ENCODE peak calls at places on chromosomes 13 and 19, in eight cellular contexts. One of them, this sample, is unnamed.

GRCh38 chr13:64277097-64277496 is 2861.4 kb upstream of the PCDH20 start:
- DNase-seq in left ventricle myocardium inferior: no peak
- DNase-seq in IMR-90: no peak
- DNase-seq in lower lobe of right lung: no peak
- DNase-seq in fibroblast of villous mesenchyme: no peak
- DNase-seq in lower leg skin: no peak
- DNase-seq in esophagus muscularis mucosa: no peak
- DNase-seq in mammary epithelial cell: no peak
- DNase-seq in this sample: no peak

GRCh38 chr19:8571006-8571411 is 6.2 kb downstream of the MYO1F start:
- DNase-seq in left ventricle myocardium inferior: peak; percentile 27
- DNase-seq in IMR-90: peak; percentile 68
- DNase-seq in lower lobe of right lung: peak; percentile 71
- DNase-seq in fibroblast of villous mesenchyme: peak; percentile 52
- DNase-seq in lower leg skin: no peak
- DNase-seq in esophagus muscularis mucosa: no peak
- DNase-seq in mammary epithelial cell: no peak
- DNase-seq in this sample: no peak

GRCh38 chr13:98201178-98201577 is 24.1 kb upstream of the RNF113B start:
- DNase-seq in left ventricle myocardium inferior: no peak
- DNase-seq in IMR-90: no peak
- DNase-seq in lower lobe of right lung: no peak
- DNase-seq in fibroblast of villous mesenchyme: no peak
- DNase-seq in lower leg skin: no peak
- DNase-seq in esophagus muscularis mucosa: no peak
- DNase-seq in mammary epithelial cell: no peak
- DNase-seq in this sample: no peak

GRCh38 chr13:52652980-52653303 is 306 bp downstream of the SUGT1 start:
- DNase-seq in left ventricle myocardium inferior: no peak
- DNase-seq in IMR-90: no peak
- DNase-seq in lower lobe of right lung: no peak
- DNase-seq in fibroblast of villous mesenchyme: no peak
- DNase-seq in lower leg skin: no peak
- DNase-seq in esophagus muscularis mucosa: no peak
- DNase-seq in mammary epithelial cell: no peak
- DNase-seq in this sample: no peak

GRCh38 chr13:110063490-110063889 is 243.5 kb downstream of the COL4A1 start:
- DNase-seq in left ventricle myocardium inferior: no peak
- DNase-seq in IMR-90: no peak
- DNase-seq in lower lobe of right lung: no peak
- DNase-seq in fibroblast of villous mesenchyme: peak; percentile 70
- DNase-seq in lower leg skin: no peak
- DNase-seq in esophagus muscularis mucosa: no peak
- DNase-seq in mammary epithelial cell: no peak
- DNase-seq in this sample: no peak

GRCh38 chr13:94712812-94713555 is 639 bp upstream of the SOX21 start:
- DNase-seq in left ventricle myocardium inferior: no peak
- DNase-seq in IMR-90: peak; percentile 46
- DNase-seq in lower lobe of right lung: no peak
- DNase-seq in fibroblast of villous mesenchyme: peak; percentile 75
- DNase-seq in lower leg skin: no peak
- DNase-seq in esophagus muscularis mucosa: peak; percentile 83
- DNase-seq in mammary epithelial cell: peak; percentile 39
- DNase-seq in this sample: peak; percentile 13

GRCh38 chr19:42628411-42629135 is 33.8 kb upstream of the CEACAM8 start:
- DNase-seq in left ventricle myocardium inferior: no peak
- DNase-seq in IMR-90: no peak
- DNase-seq in lower lobe of right lung: no peak
- DNase-seq in fibroblast of villous mesenchyme: no peak
- DNase-seq in lower leg skin: no peak
- DNase-seq in esophagus muscularis mucosa: no peak
- DNase-seq in mammary epithelial cell: no peak
- DNase-seq in this sample: no peak

GRCh38 chr13:48151766-48152165 is 56.9 kb upstream of the MED4 start:
- DNase-seq in left ventricle myocardium inferior: no peak
- DNase-seq in IMR-90: no peak
- DNase-seq in lower lobe of right lung: no peak
- DNase-seq in fibroblast of villous mesenchyme: no peak
- DNase-seq in lower leg skin: no peak
- DNase-seq in esophagus muscularis mucosa: no peak
- DNase-seq in mammary epithelial cell: peak; percentile 28
- DNase-seq in this sample: no peak

GRCh38 chr19:29268721-29269483 is 56.0 kb upstream of the UQCRFS1 start:
- DNase-seq in left ventricle myocardium inferior: no peak
- DNase-seq in IMR-90: no peak
- DNase-seq in lower lobe of right lung: no peak
- DNase-seq in fibroblast of villous mesenchyme: no peak
- DNase-seq in lower leg skin: no peak
- DNase-seq in esophagus muscularis mucosa: no peak
- DNase-seq in mammary epithelial cell: no peak
- DNase-seq in this sample: no peak

GRCh38 chr13:109369357-109370052 is 416.9 kb downstream of the IRS2 start:
- DNase-seq in left ventricle myocardium inferior: no peak
- DNase-seq in IMR-90: no peak
- DNase-seq in lower lobe of right lung: no peak
- DNase-seq in fibroblast of villous mesenchyme: no peak
- DNase-seq in lower leg skin: no peak
- DNase-seq in esophagus muscularis mucosa: peak; percentile 62
- DNase-seq in mammary epithelial cell: no peak
- DNase-seq in this sample: no peak

GRCh38 chr19:10120538-10121198 is 969 bp upstream of the EIF3G start:
- DNase-seq in left ventricle myocardium inferior: no peak
- DNase-seq in IMR-90: peak; percentile 92
- DNase-seq in lower lobe of right lung: no peak
- DNase-seq in fibroblast of villous mesenchyme: peak; percentile 64
- DNase-seq in lower leg skin: no peak
- DNase-seq in esophagus muscularis mucosa: no peak
- DNase-seq in mammary epithelial cell: peak; percentile 88
- DNase-seq in this sample: peak; percentile 81

GRCh38 chr19:54928299-54928698 is 19.0 kb downstream of the NLRP7 start:
- DNase-seq in left ventricle myocardium inferior: no peak
- DNase-seq in IMR-90: no peak
- DNase-seq in lower lobe of right lung: no peak
- DNase-seq in fibroblast of villous mesenchyme: no peak
- DNase-seq in lower leg skin: no peak
- DNase-seq in esophagus muscularis mucosa: no peak
- DNase-seq in mammary epithelial cell: no peak
- DNase-seq in this sample: no peak

GRCh38 chr13:43235028-43235427 is 211.6 kb downstream of the DNAJC15 start:
- DNase-seq in left ventricle myocardium inferior: no peak
- DNase-seq in IMR-90: no peak
- DNase-seq in lower lobe of right lung: no peak
- DNase-seq in fibroblast of villous mesenchyme: no peak
- DNase-seq in lower leg skin: no peak
- DNase-seq in esophagus muscularis mucosa: peak; percentile 10
- DNase-seq in mammary epithelial cell: no peak
- DNase-seq in this sample: no peak

GRCh38 chr13:80973721-80974120 is 632.8 kb upstream of the SPRY2 start:
- DNase-seq in left ventricle myocardium inferior: no peak
- DNase-seq in IMR-90: no peak
- DNase-seq in lower lobe of right lung: no peak
- DNase-seq in fibroblast of villous mesenchyme: no peak
- DNase-seq in lower leg skin: no peak
- DNase-seq in esophagus muscularis mucosa: no peak
- DNase-seq in mammary epithelial cell: no peak
- DNase-seq in this sample: no peak

DNA sequence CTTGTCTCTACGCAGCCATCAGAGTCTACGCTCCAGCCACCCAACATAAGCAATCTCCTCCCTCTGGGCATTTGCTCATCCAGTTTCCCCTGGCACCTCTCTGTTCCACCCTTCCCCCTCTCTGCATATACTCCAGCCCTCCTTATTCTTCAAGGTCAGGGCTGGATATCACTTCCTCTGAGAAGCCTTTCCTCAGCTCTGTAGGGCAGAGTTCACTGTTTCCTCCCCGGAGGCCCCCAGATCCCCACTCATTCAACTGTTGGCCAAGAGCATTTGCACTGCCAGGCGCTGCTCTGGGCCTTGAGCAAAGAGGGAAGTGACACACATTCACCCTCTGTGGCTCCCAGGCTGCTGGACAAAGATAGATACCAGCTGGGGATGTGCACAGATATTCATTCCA is 3.3 kb downstream of the FCGRT start:
- DNase-seq in left ventricle myocardium inferior: peak; percentile 51
- DNase-seq in IMR-90: no peak
- DNase-seq in lower lobe of right lung: peak; percentile 82
- DNase-seq in fibroblast of villous mesenchyme: no peak
- DNase-seq in lower leg skin: peak; percentile 54
- DNase-seq in esophagus muscularis mucosa: no peak
- DNase-seq in mammary epithelial cell: no peak
- DNase-seq in this sample: no peak
- H3K4me3 ChIP-seq in left ventricle myocardium inferior: peak overlapping the region; percentile 90
- H3K4me3 ChIP-seq in IMR-90: no peak overlapping the region
- H3K4me3 ChIP-seq in lower lobe of right lung: no peak overlapping the region
- H3K4me3 ChIP-seq in fibroblast of villous mesenchyme: no peak overlapping the region
- H3K4me3 ChIP-seq in lower leg skin: no peak overlapping the region
- H3K4me3 ChIP-seq in esophagus muscularis mucosa: no peak overlapping the region
- H3K4me3 ChIP-seq in mammary epithelial cell: no peak overlapping the region
- H3K4me3 ChIP-seq in this sample: no peak overlapping the region

GRCh38 chr13:77480071-77480470 is 55.4 kb upstream of the SCEL start:
- DNase-seq in left ventricle myocardium inferior: no peak
- DNase-seq in IMR-90: no peak
- DNase-seq in lower lobe of right lung: no peak
- DNase-seq in fibroblast of villous mesenchyme: no peak
- DNase-seq in lower leg skin: no peak
- DNase-seq in esophagus muscularis mucosa: no peak
- DNase-seq in mammary epithelial cell: no peak
- DNase-seq in this sample: no peak

GRCh38 chr13:77479326-77479725 is 56.2 kb upstream of the SCEL start:
- DNase-seq in left ventricle myocardium inferior: no peak
- DNase-seq in IMR-90: no peak
- DNase-seq in lower lobe of right lung: no peak
- DNase-seq in fibroblast of villous mesenchyme: no peak
- DNase-seq in lower leg skin: no peak
- DNase-seq in esophagus muscularis mucosa: no peak
- DNase-seq in mammary epithelial cell: no peak
- DNase-seq in this sample: no peak

GRCh38 chr13:77476456-77476855 is 59.0 kb upstream of the SCEL start:
- DNase-seq in left ventricle myocardium inferior: no peak
- DNase-seq in IMR-90: no peak
- DNase-seq in lower lobe of right lung: no peak
- DNase-seq in fibroblast of villous mesenchyme: no peak
- DNase-seq in lower leg skin: no peak
- DNase-seq in esophagus muscularis mucosa: no peak
- DNase-seq in mammary epithelial cell: no peak
- DNase-seq in this sample: no peak

GRCh38 chr13:77477299-77477848 is 58.1 kb upstream of the SCEL start:
- DNase-seq in left ventricle myocardium inferior: no peak
- DNase-seq in IMR-90: no peak
- DNase-seq in lower lobe of right lung: no peak
- DNase-seq in fibroblast of villous mesenchyme: no peak
- DNase-seq in lower leg skin: no peak
- DNase-seq in esophagus muscularis mucosa: no peak
- DNase-seq in mammary epithelial cell: no peak
- DNase-seq in this sample: no peak

DNA sequence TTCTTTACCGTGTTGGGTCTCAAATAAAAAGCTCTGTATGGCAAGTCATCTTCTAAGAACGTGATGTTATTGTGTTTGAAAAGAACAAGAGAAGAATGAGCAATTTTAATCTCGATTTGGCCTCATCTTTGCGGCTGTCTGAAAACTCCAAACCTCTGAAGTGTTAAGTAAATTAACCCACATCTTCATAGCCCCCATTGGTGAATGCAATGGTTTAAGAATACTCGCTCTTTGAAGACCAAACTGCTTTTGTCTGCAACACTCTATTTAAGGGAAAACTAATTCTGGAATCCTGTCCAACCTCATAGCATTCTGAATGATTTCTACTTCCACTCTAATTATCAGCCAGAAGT is 56.9 kb upstream of the SCEL start:
- DNase-seq in left ventricle myocardium inferior: no peak
- DNase-seq in IMR-90: no peak
- DNase-seq in lower lobe of right lung: no peak
- DNase-seq in fibroblast of villous mesenchyme: no peak
- DNase-seq in lower leg skin: no peak
- DNase-seq in esophagus muscularis mucosa: no peak
- DNase-seq in mammary epithelial cell: no peak
- DNase-seq in this sample: no peak
- TF ChIP-seq CTCF in left ventricle myocardium inferior: no peak
- TF ChIP-seq CTCF in IMR-90: no peak
- TF ChIP-seq CTCF in lower lobe of right lung: no peak
- TF ChIP-seq CTCF in fibroblast of villous mesenchyme: no peak
- TF ChIP-seq CTCF in lower leg skin: no peak
- TF ChIP-seq CTCF in esophagus muscularis mucosa: no peak
- TF ChIP-seq CTCF in mammary epithelial cell: no peak
- TF ChIP-seq CTCF in this sample: no peak

GRCh38 chr19:18608102-18608804 is 1.7 kb upstream of the CRLF1 start:
- DNase-seq in left ventricle myocardium inferior: no peak
- DNase-seq in IMR-90: no peak
- DNase-seq in lower lobe of right lung: no peak
- DNase-seq in fibroblast of villous mesenchyme: no peak
- DNase-seq in lower leg skin: no peak
- DNase-seq in esophagus muscularis mucosa: no peak
- DNase-seq in mammary epithelial cell: no peak
- DNase-seq in this sample: no peak

GRCh38 chr19:18605546-18606280 is 886 bp downstream of the CRLF1 start:
- DNase-seq in left ventricle myocardium inferior: no peak
- DNase-seq in IMR-90: no peak
- DNase-seq in lower lobe of right lung: no peak
- DNase-seq in fibroblast of villous mesenchyme: no peak
- DNase-seq in lower leg skin: no peak
- DNase-seq in esophagus muscularis mucosa: no peak
- DNase-seq in mammary epithelial cell: no peak
- DNase-seq in this sample: no peak

GRCh38 chr19:18606281-18607221 is at the start of gene CRLF1:
- DNase-seq in left ventricle myocardium inferior: no peak
- DNase-seq in IMR-90: no peak
- DNase-seq in lower lobe of right lung: no peak
- DNase-seq in fibroblast of villous mesenchyme: no peak
- DNase-seq in lower leg skin: no peak
- DNase-seq in esophagus muscularis mucosa: no peak
- DNase-seq in mammary epithelial cell: no peak
- DNase-seq in this sample: no peak

GRCh38 chr19:18608805-18609716 is 2.5 kb upstream of the CRLF1 start:
- DNase-seq in left ventricle myocardium inferior: no peak
- DNase-seq in IMR-90: no peak
- DNase-seq in lower lobe of right lung: no peak
- DNase-seq in fibroblast of villous mesenchyme: no peak
- DNase-seq in lower leg skin: no peak
- DNase-seq in esophagus muscularis mucosa: no peak
- DNase-seq in mammary epithelial cell: no peak
- DNase-seq in this sample: no peak

GRCh38 chr19:18607222-18608101 is 863 bp upstream of the CRLF1 start:
- DNase-seq in left ventricle myocardium inferior: no peak
- DNase-seq in IMR-90: no peak
- DNase-seq in lower lobe of right lung: no peak
- DNase-seq in fibroblast of villous mesenchyme: no peak
- DNase-seq in lower leg skin: no peak
- DNase-seq in esophagus muscularis mucosa: no peak
- DNase-seq in mammary epithelial cell: no peak
- DNase-seq in this sample: no peak
- H3K4me3 ChIP-seq in left ventricle myocardium inferior: peak overlapping the region; percentile 53
- H3K4me3 ChIP-seq in IMR-90: peak overlapping the region; percentile 4
- H3K4me3 ChIP-seq in lower lobe of right lung: peak overlapping the region; percentile 33
- H3K4me3 ChIP-seq in fibroblast of villous mesenchyme: no peak overlapping the region
- H3K4me3 ChIP-seq in lower leg skin: no peak overlapping the region
- H3K4me3 ChIP-seq in esophagus muscularis mucosa: peak overlapping the region; percentile 38
- H3K4me3 ChIP-seq in mammary epithelial cell: peak overlapping the region; percentile 9
- H3K4me3 ChIP-seq in this sample: peak overlapping the region; percentile 45

DNA sequence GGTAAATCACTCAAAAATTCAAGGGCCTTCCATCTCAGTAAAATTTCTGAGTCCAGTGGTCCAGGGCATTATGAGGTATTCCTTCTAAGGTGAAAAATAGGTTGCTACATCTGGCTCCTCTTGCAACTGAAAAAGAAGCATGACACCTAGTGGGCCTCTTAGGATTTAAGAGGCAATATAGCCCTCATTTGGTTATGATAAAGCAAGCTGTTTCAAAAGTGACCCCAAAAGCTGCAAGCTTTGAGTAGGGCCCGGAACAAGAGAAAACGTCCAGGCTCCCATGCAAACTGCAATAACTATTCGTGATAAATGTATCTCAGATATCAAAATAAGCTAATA is 1910.2 kb upstream of the PRR20A start:
- DNase-seq in left ventricle myocardium inferior: no peak
- DNase-seq in IMR-90: no peak
- DNase-seq in lower lobe of right lung: no peak
- DNase-seq in fibroblast of villous mesenchyme: no peak
- DNase-seq in lower leg skin: no peak
- DNase-seq in esophagus muscularis mucosa: no peak
- DNase-seq in mammary epithelial cell: no peak
- DNase-seq in this sample: no peak
- TF ChIP-seq CTCF in left ventricle myocardium inferior: no peak
- TF ChIP-seq CTCF in IMR-90: no peak
- TF ChIP-seq CTCF in lower lobe of right lung: no peak
- TF ChIP-seq CTCF in fibroblast of villous mesenchyme: no peak
- TF ChIP-seq CTCF in lower leg skin: no peak
- TF ChIP-seq CTCF in esophagus muscularis mucosa: no peak
- TF ChIP-seq CTCF in mammary epithelial cell: no peak
- TF ChIP-seq CTCF in this sample: no peak